ENCODE peak calls at places on chromosome 10, in nine cellular contexts. V, E, P, Y, F, X, G, U and O are unnamed samples.

GRCh38 chr10:3043512-3044368 is 23.6 kb upstream of the PFKP start:
- DNase-seq in U (peak; percentile 83), P (peak; percentile 64), Y (peak; percentile 25), X (peak; percentile 74), G (peak; percentile 21), E (peak; percentile 92), F (peak; percentile 56), V (peak; percentile 69), O (peak; percentile 61)

GRCh38 chr10:123741146-123741545 is 75.0 kb downstream of the GPR26 start:
- DNase-seq in V (no peak), X (no peak), P (no peak), Y (no peak), G (no peak), F (no peak), U (peak; percentile 4), E (no peak), O (no peak)

GRCh38 chr10:103473261-103473671 is 5.8 kb downstream of the CALHM3 start:
- DNase-seq in P (no peak), X (no peak), Y (no peak), V (no peak), U (no peak), F (no peak), G (no peak), E (no peak), O (no peak)

GRCh38 chr10:82969405-82969804 is 1094.4 kb downstream of the NRG3 start:
- DNase-seq in V (no peak), X (no peak), E (peak; percentile 5), F (no peak), U (peak; percentile 53), P (no peak), Y (no peak), G (no peak), O (peak; percentile 14)

GRCh38 chr10:2079603-2080078 is 342.3 kb upstream of the ADARB2 start:
- DNase-seq in F (no peak), E (peak; percentile 83), X (no peak), V (no peak), Y (no peak), G (no peak), P (no peak), U (no peak), O (no peak)

GRCh38 chr10:7408003-7408493 is 2.8 kb downstream of the SFMBT2 start:
- DNase-seq in V (peak; percentile 60), Y (no peak), G (peak; percentile 48), P (peak; percentile 24), F (peak; percentile 52), X (peak; percentile 73), E (no peak), U (no peak), O (no peak)

GRCh38 chr10:69057951-69058297 is 30.0 kb upstream of the SRGN start:
- DNase-seq in P (no peak), Y (no peak), X (no peak), V (no peak), U (peak; percentile 93), G (no peak), F (no peak), E (no peak), O (no peak)

GRCh38 chr10:103278862-103279298 is 1.9 kb downstream of the INA start:
- DNase-seq in U (peak; percentile 53), F (peak; percentile 63), Y (no peak), P (no peak), G (peak; percentile 12), X (peak; percentile 74), E (peak; percentile 37), V (peak; percentile 64), O (no peak)

GRCh38 chr10:103284170-103284569 is 7.2 kb downstream of the INA start:
- DNase-seq in P (no peak), G (no peak), F (no peak), X (no peak), U (peak; percentile 31), E (peak; percentile 27), V (no peak), Y (no peak), O (no peak)

GRCh38 chr10:107075117-107075516 is 89.4 kb downstream of the SORCS1 start:
- DNase-seq in U (no peak), V (no peak), G (no peak), P (no peak), F (no peak), Y (no peak), X (no peak), E (no peak), O (no peak)

GRCh38 chr10:42939237-42939636 is 137.6 kb upstream of the RET start:
- DNase-seq in E (no peak), U (no peak), Y (no peak), X (no peak), V (no peak), G (no peak), P (no peak), F (no peak), O (no peak)

GRCh38 chr10:42866115-42866995 is 83.8 kb downstream of the BMS1 start:
- DNase-seq in V (peak; percentile 68), P (peak; percentile 66), E (peak; percentile 18), G (peak; percentile 29), F (peak; percentile 51), Y (peak; percentile 22), U (peak; percentile 81), X (peak; percentile 65), O (peak; percentile 41)

GRCh38 chr10:52566471-52567246 is 205.9 kb downstream of the MBL2 start:
- DNase-seq in P (no peak), X (no peak), U (peak; percentile 80), F (no peak), V (no peak), Y (no peak), G (no peak), E (peak; percentile 22), O (peak; percentile 1)